ENCODE peak calls at places on chromosomes 7 and 10, in five cellular contexts. One of them, this sample, is unnamed.

GRCh38 chr10:93208717-93209464 is 135.2 kb downstream of the CYP26A1 start:
- DNase-seq in small intestine: no peak
- DNase-seq in IMR-90: peak
- DNase-seq in dorsolateral prefrontal cortex: no peak
- DNase-seq in stomach: no peak
- DNase-seq in this sample: no peak

GRCh38 chr7:93231264-93231663 is 902 bp upstream of the VPS50 start:
- DNase-seq in IMR-90: no peak
- DNase-seq in stomach: no peak
- DNase-seq in small intestine: no peak
- DNase-seq in dorsolateral prefrontal cortex: no peak
- DNase-seq in this sample: no peak

GRCh38 chr7:95859434-95859833 is 87.1 kb downstream of the DYNC1I1 start:
- DNase-seq in dorsolateral prefrontal cortex: no peak
- DNase-seq in IMR-90: peak
- DNase-seq in stomach: no peak
- DNase-seq in small intestine: no peak
- DNase-seq in this sample: no peak

GRCh38 chr7:9082203-9082602 is 648.8 kb downstream of the NXPH1 start:
- DNase-seq in stomach: no peak
- DNase-seq in IMR-90: no peak
- DNase-seq in small intestine: no peak
- DNase-seq in dorsolateral prefrontal cortex: no peak
- DNase-seq in this sample: no peak

GRCh38 chr10:11863353-11864105 is 40.4 kb downstream of the PROSER2 start:
- DNase-seq in IMR-90: no peak
- DNase-seq in stomach: peak
- DNase-seq in small intestine: peak
- DNase-seq in dorsolateral prefrontal cortex: no peak
- DNase-seq in this sample: peak

GRCh38 chr10:127932521-127933270 is 25.8 kb downstream of the PTPRE start:
- DNase-seq in IMR-90: no peak
- DNase-seq in stomach: no peak
- DNase-seq in dorsolateral prefrontal cortex: no peak
- DNase-seq in small intestine: no peak
- DNase-seq in this sample: no peak

GRCh38 chr7:150769768-150770167 is 30.4 kb downstream of the TMEM176B start:
- DNase-seq in small intestine: no peak
- DNase-seq in IMR-90: no peak
- DNase-seq in stomach: no peak
- DNase-seq in dorsolateral prefrontal cortex: no peak
- DNase-seq in this sample: no peak

GRCh38 chr7:32415936-32416335 is 74.2 kb downstream of the LSM5 start:
- DNase-seq in IMR-90: no peak
- DNase-seq in stomach: no peak
- DNase-seq in small intestine: no peak
- DNase-seq in dorsolateral prefrontal cortex: no peak
- DNase-seq in this sample: no peak

GRCh38 chr7:90495241-90495640 is 25.8 kb downstream of the PTTG1IP2 start:
- DNase-seq in IMR-90: no peak
- DNase-seq in small intestine: no peak
- DNase-seq in stomach: no peak
- DNase-seq in dorsolateral prefrontal cortex: no peak
- DNase-seq in this sample: no peak

GRCh38 chr10:74930962-74931361 is 104.6 kb downstream of the KAT6B start:
- DNase-seq in IMR-90: no peak
- DNase-seq in stomach: no peak
- DNase-seq in small intestine: no peak
- DNase-seq in dorsolateral prefrontal cortex: no peak
- DNase-seq in this sample: no peak

GRCh38 chr7:57404343-57404966 is 45.5 kb upstream of the ZNF716 start:
- DNase-seq in small intestine: no peak
- DNase-seq in stomach: no peak
- DNase-seq in dorsolateral prefrontal cortex: peak
- DNase-seq in IMR-90: no peak
- DNase-seq in this sample: no peak

GRCh38 chr10:52105301-52105700 is 208.8 kb upstream of the DKK1 start:
- DNase-seq in IMR-90: no peak
- DNase-seq in small intestine: no peak
- DNase-seq in dorsolateral prefrontal cortex: no peak
- DNase-seq in stomach: no peak
- DNase-seq in this sample: no peak

GRCh38 chr7:105224884-105225651 is 163.7 kb downstream of the SRPK2 start:
- DNase-seq in dorsolateral prefrontal cortex: no peak
- DNase-seq in small intestine: peak
- DNase-seq in stomach: no peak
- DNase-seq in IMR-90: peak
- DNase-seq in this sample: peak

GRCh38 chr7:132239422-132239994 is 336.8 kb downstream of the PLXNA4 start:
- DNase-seq in small intestine: no peak
- DNase-seq in stomach: no peak
- DNase-seq in IMR-90: no peak
- DNase-seq in dorsolateral prefrontal cortex: no peak
- DNase-seq in this sample: no peak

GRCh38 chr7:155405399-155406318 is 52.3 kb upstream of the EN2 start:
- DNase-seq in small intestine: no peak
- DNase-seq in stomach: no peak
- DNase-seq in dorsolateral prefrontal cortex: no peak
- DNase-seq in IMR-90: no peak
- DNase-seq in this sample: no peak

GRCh38 chr7:110399421-110399820 is 691.5 kb upstream of the LRRN3 start:
- DNase-seq in IMR-90: peak
- DNase-seq in dorsolateral prefrontal cortex: no peak
- DNase-seq in small intestine: no peak
- DNase-seq in stomach: no peak
- DNase-seq in this sample: no peak

GRCh38 chr7:85736085-85736484 is 549.2 kb upstream of the SEMA3D start:
- DNase-seq in small intestine: no peak
- DNase-seq in dorsolateral prefrontal cortex: no peak
- DNase-seq in IMR-90: no peak
- DNase-seq in stomach: no peak
- DNase-seq in this sample: no peak

GRCh38 chr10:93461124-93461806 is 20.9 kb downstream of the MYOF start:
- DNase-seq in dorsolateral prefrontal cortex: no peak
- DNase-seq in small intestine: no peak
- DNase-seq in IMR-90: peak
- DNase-seq in stomach: no peak
- DNase-seq in this sample: no peak

GRCh38 chr10:72720814-72721665 is 29.1 kb downstream of the MCU start:
- DNase-seq in stomach: no peak
- DNase-seq in dorsolateral prefrontal cortex: no peak
- DNase-seq in small intestine: no peak
- DNase-seq in IMR-90: peak
- DNase-seq in this sample: no peak

GRCh38 chr10:24951201-24952145 is 933 bp downstream of the PRTFDC1 start:
- DNase-seq in stomach: peak
- DNase-seq in dorsolateral prefrontal cortex: no peak
- DNase-seq in IMR-90: no peak
- DNase-seq in small intestine: peak
- DNase-seq in this sample: no peak

GRCh38 chr10:124515244-124515970 is 53.8 kb downstream of the LHPP start:
- DNase-seq in dorsolateral prefrontal cortex: no peak
- DNase-seq in small intestine: no peak
- DNase-seq in IMR-90: no peak
- DNase-seq in stomach: no peak
- DNase-seq in this sample: no peak

GRCh38 chr7:93245525-93246432 is 13.6 kb downstream of the VPS50 start:
- DNase-seq in dorsolateral prefrontal cortex: no peak
- DNase-seq in IMR-90: peak
- DNase-seq in stomach: no peak
- DNase-seq in small intestine: peak
- DNase-seq in this sample: no peak

GRCh38 chr10:120581496-120581895 is 124.5 kb downstream of the PLPP4 start:
- DNase-seq in stomach: no peak
- DNase-seq in small intestine: no peak
- DNase-seq in dorsolateral prefrontal cortex: no peak
- DNase-seq in IMR-90: no peak
- DNase-seq in this sample: no peak

GRCh38 chr10:80163741-80164341 is 31.3 kb downstream of the PLAC9 start:
- DNase-seq in dorsolateral prefrontal cortex: no peak
- DNase-seq in small intestine: peak
- DNase-seq in stomach: peak
- DNase-seq in IMR-90: peak
- DNase-seq in this sample: no peak

GRCh38 chr7:108335264-108335918 is 120.8 kb downstream of the NRCAM start:
- DNase-seq in stomach: no peak
- DNase-seq in IMR-90: no peak
- DNase-seq in dorsolateral prefrontal cortex: no peak
- DNase-seq in small intestine: no peak
- DNase-seq in this sample: no peak

GRCh38 chr10:73218466-73219191 is 28.4 kb downstream of the DNAJC9 start:
- DNase-seq in stomach: no peak
- DNase-seq in dorsolateral prefrontal cortex: no peak
- DNase-seq in IMR-90: peak
- DNase-seq in small intestine: peak
- DNase-seq in this sample: no peak

GRCh38 chr10:3066317-3066931 is 924 bp upstream of the PFKP start:
- DNase-seq in small intestine: no peak
- DNase-seq in IMR-90: no peak
- DNase-seq in stomach: no peak
- DNase-seq in dorsolateral prefrontal cortex: no peak
- DNase-seq in this sample: no peak

GRCh38 chr10:69861251-69862240 is 59.8 kb downstream of the COL13A1 start:
- DNase-seq in stomach: no peak
- DNase-seq in small intestine: peak
- DNase-seq in dorsolateral prefrontal cortex: no peak
- DNase-seq in IMR-90: peak
- DNase-seq in this sample: no peak

GRCh38 chr7:143299840-143300239 is 11.7 kb downstream of the CASP2 start:
- DNase-seq in IMR-90: no peak
- DNase-seq in small intestine: peak
- DNase-seq in stomach: peak
- DNase-seq in dorsolateral prefrontal cortex: no peak
- DNase-seq in this sample: no peak

GRCh38 chr10:7272008-7272407 is 138.8 kb downstream of the SFMBT2 start:
- DNase-seq in stomach: no peak
- DNase-seq in small intestine: no peak
- DNase-seq in dorsolateral prefrontal cortex: no peak
- DNase-seq in IMR-90: no peak
- DNase-seq in this sample: no peak

GRCh38 chr7:27147211-27148030 is at the start of gene HOXA6:
- DNase-seq in dorsolateral prefrontal cortex: no peak
- DNase-seq in small intestine: peak
- DNase-seq in IMR-90: peak
- DNase-seq in stomach: peak
- DNase-seq in this sample: no peak

GRCh38 chr7:34165927-34166550 is 260.7 kb downstream of the BMPER start:
- DNase-seq in IMR-90: peak
- DNase-seq in stomach: no peak
- DNase-seq in small intestine: peak
- DNase-seq in dorsolateral prefrontal cortex: no peak
- DNase-seq in this sample: no peak

GRCh38 chr7:78191475-78192079 is 393.0 kb downstream of the PHTF2 start:
- DNase-seq in stomach: no peak
- DNase-seq in IMR-90: no peak
- DNase-seq in small intestine: no peak
- DNase-seq in dorsolateral prefrontal cortex: no peak
- DNase-seq in this sample: no peak

GRCh38 chr10:31749293-31749692 is 179.3 kb downstream of the ARHGAP12 start:
- DNase-seq in stomach: no peak
- DNase-seq in IMR-90: peak
- DNase-seq in dorsolateral prefrontal cortex: no peak
- DNase-seq in small intestine: no peak
- DNase-seq in this sample: no peak

GRCh38 chr7:6576024-6576866 is 1.0 kb upstream of the ZDHHC4 start:
- DNase-seq in IMR-90: no peak
- DNase-seq in stomach: no peak
- DNase-seq in small intestine: no peak
- DNase-seq in dorsolateral prefrontal cortex: no peak
- DNase-seq in this sample: no peak

GRCh38 chr10:91885362-91886079 is 23.8 kb downstream of the FGFBP3 start:
- DNase-seq in stomach: no peak
- DNase-seq in small intestine: no peak
- DNase-seq in dorsolateral prefrontal cortex: no peak
- DNase-seq in IMR-90: no peak
- DNase-seq in this sample: no peak

GRCh38 chr10:91887075-91887899 is 22.0 kb downstream of the FGFBP3 start:
- DNase-seq in stomach: no peak
- DNase-seq in IMR-90: no peak
- DNase-seq in dorsolateral prefrontal cortex: peak
- DNase-seq in small intestine: peak
- DNase-seq in this sample: no peak

GRCh38 chr10:91883549-91884542 is 25.4 kb downstream of the FGFBP3 start:
- DNase-seq in small intestine: peak
- DNase-seq in IMR-90: peak
- DNase-seq in stomach: peak
- DNase-seq in dorsolateral prefrontal cortex: no peak
- DNase-seq in this sample: no peak

GRCh38 chr10:91891285-91892001 is 17.8 kb downstream of the FGFBP3 start:
- DNase-seq in IMR-90: peak
- DNase-seq in stomach: no peak
- DNase-seq in dorsolateral prefrontal cortex: no peak
- DNase-seq in small intestine: no peak
- DNase-seq in this sample: no peak

GRCh38 chr10:91887900-91888225 is 21.4 kb downstream of the FGFBP3 start:
- DNase-seq in dorsolateral prefrontal cortex: no peak
- DNase-seq in IMR-90: no peak
- DNase-seq in stomach: no peak
- DNase-seq in small intestine: no peak
- DNase-seq in this sample: no peak
- H3K4me3 ChIP-seq in dorsolateral prefrontal cortex: peak
- H3K4me3 ChIP-seq in IMR-90: peak
- H3K4me3 ChIP-seq in stomach: peak
- H3K4me3 ChIP-seq in small intestine: peak
- H3K4me3 ChIP-seq in this sample: peak

GRCh38 chr7:15938153-15938552 is 251.7 kb upstream of the MEOX2 start:
- DNase-seq in small intestine: no peak
- DNase-seq in stomach: no peak
- DNase-seq in dorsolateral prefrontal cortex: no peak
- DNase-seq in IMR-90: peak
- DNase-seq in this sample: no peak
- H3K4me3 ChIP-seq in small intestine: no peak
- H3K4me3 ChIP-seq in stomach: no peak
- H3K4me3 ChIP-seq in dorsolateral prefrontal cortex: no peak
- H3K4me3 ChIP-seq in IMR-90: no peak
- H3K4me3 ChIP-seq in this sample: no peak

GRCh38 chr10:132075909-132076577 is 10.3 kb downstream of the JAKMIP3 start:
- DNase-seq in small intestine: no peak
- DNase-seq in dorsolateral prefrontal cortex: no peak
- DNase-seq in stomach: no peak
- DNase-seq in IMR-90: no peak
- DNase-seq in this sample: no peak
- H3K4me3 ChIP-seq in small intestine: no peak
- H3K4me3 ChIP-seq in dorsolateral prefrontal cortex: no peak
- H3K4me3 ChIP-seq in stomach: no peak
- H3K4me3 ChIP-seq in IMR-90: no peak
- H3K4me3 ChIP-seq in this sample: no peak

DNA sequence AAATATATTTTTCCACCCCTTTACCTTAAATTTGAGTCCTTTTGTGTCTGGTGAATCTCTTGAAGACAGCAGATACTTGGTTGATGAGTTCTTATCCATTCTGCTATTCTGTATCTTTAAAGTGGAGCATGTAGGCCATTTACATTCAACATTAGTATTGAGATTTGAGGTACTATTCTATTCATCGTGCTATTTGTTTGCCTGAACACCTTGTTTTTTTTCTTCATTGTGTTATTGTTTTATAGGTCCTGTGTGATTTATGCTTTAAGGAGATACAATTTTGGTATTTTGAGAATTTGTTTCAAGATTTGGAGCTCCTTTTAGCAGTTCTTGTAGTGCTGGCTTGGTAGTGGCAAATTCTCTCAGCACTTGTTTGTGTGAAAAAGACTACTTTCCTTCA is 29.9 kb downstream of the GDI2 start:
- DNase-seq in small intestine: no peak
- DNase-seq in stomach: no peak
- DNase-seq in IMR-90: no peak
- DNase-seq in dorsolateral prefrontal cortex: no peak
- DNase-seq in this sample: no peak
- H3K4me3 ChIP-seq in small intestine: no peak
- H3K4me3 ChIP-seq in stomach: no peak
- H3K4me3 ChIP-seq in IMR-90: no peak
- H3K4me3 ChIP-seq in dorsolateral prefrontal cortex: no peak
- H3K4me3 ChIP-seq in this sample: no peak

This sample was measured in GM12864.